ENCODE peak calls at places on chromosomes 4 and X, in seven cellular contexts. L is brain microvascular endothelial cell; O is stomach; X is hepatocyte; Q is naive thymus-derived CD4-positive, alpha-beta T cell; I is CD8-positive, alpha-beta memory T cell; Y is AG04450. V is an unnamed sample.
A peak's percentile ranks its signal among the peaks of the same experiment; 100 is the strongest.

GRCh38 chr4:109026588-109026987 is 263.7 kb upstream of the ETNPPL start:
- DNase-seq in L (peak; percentile 35), O (no peak), X (no peak), Q (no peak), I (no peak), Y (peak; percentile 10), V (no peak)

GRCh38 chrX:17744896-17745523 is 7.7 kb downstream of the SCML1 start:
- DNase-seq in L (no peak), O (no peak), X (no peak), Q (no peak), I (no peak), Y (no peak), V (no peak)

GRCh38 chrX:130028196-130028595 is 45.8 kb downstream of the BCORL1 start:
- DNase-seq in L (peak; percentile 35), O (peak; percentile 57), X (peak; percentile 35), Q (peak; percentile 34), I (peak; percentile 37), Y (peak; percentile 2), V (peak; percentile 19)

GRCh38 chr4:124499266-124499665 is 213.3 kb downstream of the ANKRD50 start:
- DNase-seq in L (no peak), O (no peak), X (no peak), Q (no peak), I (no peak), Y (no peak), V (no peak)

GRCh38 chr4:71380721-71381120 is 41.9 kb downstream of the SLC4A4 start:
- DNase-seq in L (peak; percentile 40), O (no peak), X (peak; percentile 18), Q (no peak), I (no peak), Y (peak; percentile 13), V (no peak)

GRCh38 chr4:31241504-31241903 is 521.3 kb downstream of the PCDH7 start:
- DNase-seq in L (no peak), O (no peak), X (no peak), Q (no peak), I (no peak), Y (no peak), V (no peak)

GRCh38 chr4:53189011-53189410 is 176.8 kb downstream of the SCFD2 start:
- DNase-seq in L (peak; percentile 68), O (no peak), X (no peak), Q (no peak), I (no peak), Y (peak; percentile 26), V (no peak)

GRCh38 chr4:188305690-188306089 is 166.4 kb downstream of the TRIML1 start:
- DNase-seq in L (no peak), O (no peak), X (no peak), Q (no peak), I (no peak), Y (no peak), V (no peak)

GRCh38 chr4:32196950-32197688 is 1477.0 kb downstream of the PCDH7 start:
- DNase-seq in L (no peak), O (no peak), X (no peak), Q (no peak), I (no peak), Y (no peak), V (no peak)

GRCh38 chr4:171751538-171751937 is 61.7 kb upstream of the GALNTL6 start:
- DNase-seq in L (no peak), O (no peak), X (no peak), Q (no peak), I (no peak), Y (no peak), V (no peak)

GRCh38 chrX:79506001-79506400 is 138.9 kb upstream of the ITM2A start:
- DNase-seq in L (no peak), O (no peak), X (no peak), Q (no peak), I (no peak), Y (no peak), V (no peak)

GRCh38 chr4:54363037-54363436 is 133.9 kb downstream of the PDGFRA start:
- DNase-seq in L (no peak), O (no peak), X (no peak), Q (no peak), I (no peak), Y (no peak), V (no peak)

GRCh38 chr4:137359691-137360315 is 172.5 kb downstream of the PCDH18 start:
- DNase-seq in L (no peak), O (no peak), X (peak; percentile 34), Q (no peak), I (no peak), Y (peak; percentile 16), V (no peak)

GRCh38 chr4:86092684-86093083 is 267.2 kb downstream of the MAPK10 start:
- DNase-seq in L (peak; percentile 42), O (no peak), X (no peak), Q (no peak), I (no peak), Y (peak; percentile 26), V (no peak)

GRCh38 chrX:9464435-9465371 is at the start of gene TBL1X:
- DNase-seq in L (no peak), O (peak; percentile 51), X (peak; percentile 77), Q (peak; percentile 71), I (peak; percentile 38), Y (no peak), V (peak; percentile 37)

GRCh38 chr4:73161527-73162185 is 92.1 kb upstream of the COX18 start:
- DNase-seq in L (no peak), O (no peak), X (no peak), Q (no peak), I (no peak), Y (no peak), V (no peak)

GRCh38 chr4:34236118-34236517 is 2008.2 kb downstream of the ARAP2 start:
- DNase-seq in L (no peak), O (no peak), X (no peak), Q (no peak), I (no peak), Y (no peak), V (no peak)

GRCh38 chr4:6951880-6952381 is 42.3 kb downstream of the TBC1D14 start:
- DNase-seq in L (no peak), O (no peak), X (no peak), Q (no peak), I (peak; percentile 24), Y (no peak), V (no peak)

GRCh38 chrX:74325130-74326059 is 21.4 kb downstream of the ZCCHC13 start:
- DNase-seq in L (no peak), O (no peak), X (no peak), Q (no peak), I (no peak), Y (no peak), V (no peak)

GRCh38 chrX:40644821-40645358 is 2.5 kb downstream of the CXorf38 start:
- DNase-seq in L (peak; percentile 68), O (peak; percentile 59), X (peak; percentile 38), Q (peak; percentile 27), I (peak; percentile 35), Y (no peak), V (no peak)

GRCh38 chr4:13944095-13944501 is 316.6 kb upstream of the BOD1L1 start:
- DNase-seq in L (no peak), O (no peak), X (no peak), Q (no peak), I (no peak), Y (no peak), V (no peak)

GRCh38 chr4:91058345-91058744 is 931.2 kb downstream of the CCSER1 start:
- DNase-seq in L (no peak), O (no peak), X (no peak), Q (no peak), I (no peak), Y (no peak), V (no peak)

GRCh38 chrX:106933538-106933961 is 13.3 kb downstream of the CLDN2 start:
- DNase-seq in L (peak; percentile 29), O (peak; percentile 62), X (peak; percentile 59), Q (no peak), I (no peak), Y (no peak), V (no peak)

GRCh38 chr4:173509031-173510001 is 20.7 kb downstream of the HAND2 start:
- DNase-seq in L (no peak), O (no peak), X (peak; percentile 71), Q (no peak), I (no peak), Y (no peak), V (no peak)

GRCh38 chrX:3663576-3664290 is 49.7 kb downstream of the PRKX start:
- DNase-seq in L (no peak), O (no peak), X (no peak), Q (no peak), I (no peak), Y (no peak), V (peak; percentile 2)

GRCh38 chr4:53908661-53909078 is 155.7 kb downstream of the CHIC2 start:
- DNase-seq in L (peak; percentile 89), O (peak; percentile 51), X (peak; percentile 84), Q (no peak), I (no peak), Y (peak; percentile 87), V (peak; percentile 25)

GRCh38 chr4:110624904-110625494 is 2.1 kb upstream of the PITX2 start:
- DNase-seq in L (no peak), O (no peak), X (no peak), Q (no peak), I (no peak), Y (no peak), V (no peak)
- H3K27me3 ChIP-seq in L (peaks cover 96% of the 10 kb centered on the region), O (peaks cover 100% of the 10 kb centered on the region), X (peaks cover 27% of the 10 kb centered on the region), Q (peaks cover 14% of the 10 kb centered on the region), I (peaks cover 67% of the 10 kb centered on the region), Y (peaks cover 95% of the 10 kb centered on the region), V (peaks cover 6% of the 10 kb centered on the region)

GRCh38 chr4:139918591-139918990 is 235.4 kb downstream of the MAML3 start:
- DNase-seq in L (no peak), O (no peak), X (no peak), Q (no peak), I (no peak), Y (no peak), V (no peak)
- H3K27ac ChIP-seq in L (no peak overlapping the region), O (no peak overlapping the region), X (peak overlapping the region; percentile 53), Q (no peak overlapping the region), I (no peak overlapping the region), Y (peak overlapping the region; percentile 59), V (peak overlapping the region; percentile 68)

GRCh38 chrX:14440109-14440508 is 89.2 kb upstream of the GLRA2 start:
- DNase-seq in L (no peak), O (no peak), X (no peak), Q (no peak), I (no peak), Y (no peak), V (no peak)
- H3K4me3 ChIP-seq in L (no peak overlapping the region), O (no peak overlapping the region), X (no peak overlapping the region), Q (no peak overlapping the region), I (no peak overlapping the region), Y (no peak overlapping the region), V (no peak overlapping the region)

DNA sequence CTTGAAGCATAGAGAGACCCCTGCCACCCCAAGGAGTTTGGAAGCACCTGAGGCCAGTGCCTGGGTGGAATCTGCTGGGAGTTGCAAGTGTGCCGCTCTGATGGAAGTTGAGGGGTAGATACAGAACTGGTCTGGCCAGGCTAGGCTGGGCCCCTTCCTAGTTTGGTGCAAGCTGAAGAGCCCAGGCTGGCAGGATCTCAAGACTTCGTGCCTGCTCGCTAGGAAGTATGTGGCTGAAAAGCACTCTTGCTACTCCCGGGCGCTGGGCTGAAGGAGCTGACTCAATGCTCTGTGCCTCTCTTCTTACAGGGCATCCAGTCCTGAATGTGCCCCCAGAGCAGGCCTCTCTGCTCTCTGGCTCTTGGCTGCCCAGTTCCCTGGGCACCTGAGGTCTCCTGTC is 51.7 kb upstream of the PJA1 start:
- DNase-seq in L (no peak), O (no peak), X (no peak), Q (no peak), I (no peak), Y (no peak), V (no peak)
- H3K27me3 ChIP-seq in L (no peaks in the 10 kb centered on the region), O (no peaks in the 10 kb centered on the region), X (no peaks in the 10 kb centered on the region), Q (no peaks in the 10 kb centered on the region), I (no peaks in the 10 kb centered on the region), Y (no peaks in the 10 kb centered on the region), V (peaks cover under 1% of the 10 kb centered on the region)

GRCh38 chrX:54496517-54496852 is 451 bp upstream of the FGD1 start:
- DNase-seq in L (no peak), O (no peak), X (no peak), Q (no peak), I (no peak), Y (no peak), V (no peak)
- H3K27ac ChIP-seq in L (no peak overlapping the region), O (no peak overlapping the region), X (peak overlapping the region; percentile 80), Q (no peak overlapping the region), I (no peak overlapping the region), Y (no peak overlapping the region), V (no peak overlapping the region)

V was measured in gastrocnemius medialis.